ENCODE peak calls at places on chromosomes 4 and X, in six cellular contexts. One of them, this sample, is unnamed.

GRCh38 chrX:150514462-150514861 is 54.0 kb upstream of the MTM1 start:
- DNase-seq in GM12878: no peak
- DNase-seq in HCT116: no peak
- DNase-seq in K562: no peak
- DNase-seq in spleen: peak; percentile 39
- DNase-seq in GM23338: no peak
- DNase-seq in this sample: no peak

GRCh38 chrX:38570396-38570795 is 9.1 kb downstream of the TSPAN7 start:
- DNase-seq in GM12878: no peak
- DNase-seq in HCT116: no peak
- DNase-seq in K562: no peak
- DNase-seq in spleen: no peak
- DNase-seq in GM23338: no peak
- DNase-seq in this sample: no peak

GRCh38 chr4:148787831-148788477 is 345.7 kb upstream of the NR3C2 start:
- DNase-seq in GM12878: no peak
- DNase-seq in HCT116: no peak
- DNase-seq in K562: no peak
- DNase-seq in spleen: no peak
- DNase-seq in GM23338: peak; percentile 23
- DNase-seq in this sample: no peak

GRCh38 chr4:70326052-70326451 is 8.7 kb upstream of the CABS1 start:
- DNase-seq in GM12878: no peak
- DNase-seq in HCT116: no peak
- DNase-seq in K562: no peak
- DNase-seq in spleen: no peak
- DNase-seq in GM23338: no peak
- DNase-seq in this sample: no peak

GRCh38 chr4:7423391-7423790 is 11.3 kb downstream of the PSAPL1 start:
- DNase-seq in GM12878: no peak
- DNase-seq in HCT116: no peak
- DNase-seq in K562: no peak
- DNase-seq in spleen: no peak
- DNase-seq in GM23338: no peak
- DNase-seq in this sample: no peak

GRCh38 chr4:70640192-70640591 is 11.6 kb downstream of the ENAM start:
- DNase-seq in GM12878: no peak
- DNase-seq in HCT116: no peak
- DNase-seq in K562: no peak
- DNase-seq in spleen: no peak
- DNase-seq in GM23338: no peak
- DNase-seq in this sample: no peak

GRCh38 chr4:85147481-85148076 is 181.1 kb upstream of the WDFY3 start:
- DNase-seq in GM12878: peak; percentile 11
- DNase-seq in HCT116: peak; percentile 69
- DNase-seq in K562: peak; percentile 18
- DNase-seq in spleen: peak; percentile 71
- DNase-seq in GM23338: peak; percentile 88
- DNase-seq in this sample: peak; percentile 49

GRCh38 chrX:110021180-110022022 is 18.5 kb downstream of the TMEM164 start:
- DNase-seq in GM12878: no peak
- DNase-seq in HCT116: no peak
- DNase-seq in K562: no peak
- DNase-seq in spleen: no peak
- DNase-seq in GM23338: no peak
- DNase-seq in this sample: no peak

GRCh38 chr4:54102747-54103146 is 2.8 kb downstream of the GSX2 start:
- DNase-seq in GM12878: no peak
- DNase-seq in HCT116: no peak
- DNase-seq in K562: no peak
- DNase-seq in spleen: no peak
- DNase-seq in GM23338: no peak
- DNase-seq in this sample: no peak
- H3K27me3 ChIP-seq in GM12878: peaks cover 23% of the 10 kb centered on the region
- H3K27me3 ChIP-seq in HCT116: peaks cover 10% of the 10 kb centered on the region
- H3K27me3 ChIP-seq in K562: peaks cover 55% of the 10 kb centered on the region
- H3K27me3 ChIP-seq in spleen: peaks cover 93% of the 10 kb centered on the region
- H3K27me3 ChIP-seq in GM23338: peaks cover 97% of the 10 kb centered on the region
- H3K27me3 ChIP-seq in this sample: peaks cover 80% of the 10 kb centered on the region

GRCh38 chrX:74774988-74775387 is 150.3 kb downstream of the NEXMIF start:
- DNase-seq in GM12878: no peak
- DNase-seq in HCT116: no peak
- DNase-seq in K562: no peak
- DNase-seq in spleen: no peak
- DNase-seq in GM23338: no peak
- DNase-seq in this sample: no peak
- TF ChIP-seq POLR2AphosphoS5 in GM12878: no peak
- TF ChIP-seq POLR2AphosphoS5 in HCT116: no peak
- TF ChIP-seq POLR2AphosphoS5 in K562: no peak
- TF ChIP-seq POLR2AphosphoS5 in spleen: no peak
- TF ChIP-seq POLR2AphosphoS5 in GM23338: no peak
- TF ChIP-seq POLR2AphosphoS5 in this sample: no peak

GRCh38 chr4:110614981-110615365 is 7.9 kb downstream of the PITX2 start:
- DNase-seq in GM12878: no peak
- DNase-seq in HCT116: no peak
- DNase-seq in K562: no peak
- DNase-seq in spleen: no peak
- DNase-seq in GM23338: peak; percentile 45
- DNase-seq in this sample: no peak

GRCh38 chr4:110617095-110617494 is 5.8 kb downstream of the PITX2 start:
- DNase-seq in GM12878: no peak
- DNase-seq in HCT116: no peak
- DNase-seq in K562: no peak
- DNase-seq in spleen: no peak
- DNase-seq in GM23338: no peak
- DNase-seq in this sample: no peak

GRCh38 chr4:110616162-110617062 is 6.5 kb downstream of the PITX2 start:
- DNase-seq in GM12878: no peak
- DNase-seq in HCT116: no peak
- DNase-seq in K562: no peak
- DNase-seq in spleen: no peak
- DNase-seq in GM23338: peak; percentile 60
- DNase-seq in this sample: no peak

GRCh38 chr4:110614173-110614948 is 8.5 kb downstream of the PITX2 start:
- DNase-seq in GM12878: no peak
- DNase-seq in HCT116: no peak
- DNase-seq in K562: no peak
- DNase-seq in spleen: no peak
- DNase-seq in GM23338: peak; percentile 86
- DNase-seq in this sample: no peak

DNA sequence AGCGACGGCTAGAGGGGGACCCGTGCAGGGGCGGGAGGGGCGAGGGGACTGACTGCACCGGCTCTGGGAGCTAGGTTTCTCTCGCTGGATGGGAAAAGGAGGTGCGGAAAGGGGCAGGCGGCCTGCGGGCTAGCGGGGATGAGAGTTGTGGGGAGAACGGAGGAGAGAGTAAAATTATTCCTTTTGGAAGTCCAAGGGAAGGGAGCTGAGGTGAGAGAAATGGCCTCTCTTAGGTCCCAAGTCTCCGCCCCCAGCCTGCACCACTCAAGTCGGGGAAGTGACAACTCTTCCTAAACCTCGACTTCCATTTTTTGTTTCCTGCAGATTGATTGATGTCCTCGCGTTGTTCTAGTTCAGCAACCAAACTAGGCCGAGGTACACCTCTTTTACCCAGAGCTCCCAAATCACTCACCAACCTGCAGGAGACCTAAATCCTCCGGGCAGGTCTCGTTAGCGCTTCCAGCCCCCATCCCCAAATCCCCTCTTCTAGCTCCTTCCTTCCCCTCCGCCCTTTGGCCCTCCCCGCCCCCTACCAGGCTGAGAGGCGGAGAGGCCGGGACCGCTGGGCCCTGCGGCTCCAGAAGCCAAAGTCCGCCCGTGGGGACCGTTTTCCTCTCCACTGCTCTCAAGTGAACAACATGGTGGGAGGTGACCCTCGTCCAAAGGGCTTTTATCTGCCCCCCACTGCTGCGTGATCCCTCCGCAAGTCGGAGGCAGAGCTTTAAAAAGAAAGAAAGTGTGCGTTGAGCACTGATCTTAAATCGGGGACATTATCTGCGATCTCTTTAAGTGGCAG is 7.3 kb downstream of the PITX2 start:
- DNase-seq in GM12878: no peak
- DNase-seq in HCT116: no peak
- DNase-seq in K562: no peak
- DNase-seq in spleen: no peak
- DNase-seq in GM23338: peak; percentile 82
- DNase-seq in this sample: no peak
- H3K27me3 ChIP-seq in GM12878: peaks cover 21% of the 10 kb centered on the region
- H3K27me3 ChIP-seq in HCT116: no peaks in the 10 kb centered on the region
- H3K27me3 ChIP-seq in K562: peaks cover 62% of the 10 kb centered on the region
- H3K27me3 ChIP-seq in spleen: peaks cover 100% of the 10 kb centered on the region
- H3K27me3 ChIP-seq in GM23338: peaks cover 100% of the 10 kb centered on the region
- H3K27me3 ChIP-seq in this sample: peaks cover 82% of the 10 kb centered on the region

GRCh38 chr4:89316187-89316586 is 8.6 kb upstream of the GPRIN3 start:
- DNase-seq in GM12878: no peak
- DNase-seq in HCT116: no peak
- DNase-seq in K562: no peak
- DNase-seq in spleen: no peak
- DNase-seq in GM23338: no peak
- DNase-seq in this sample: no peak
- TF ChIP-seq POLR2AphosphoS5 in GM12878: no peak
- TF ChIP-seq POLR2AphosphoS5 in HCT116: no peak
- TF ChIP-seq POLR2AphosphoS5 in K562: no peak
- TF ChIP-seq POLR2AphosphoS5 in spleen: no peak
- TF ChIP-seq POLR2AphosphoS5 in GM23338: no peak
- TF ChIP-seq POLR2AphosphoS5 in this sample: no peak

GRCh38 chrX:145821898-145822567 is 4.4 kb downstream of the SLITRK2 start:
- DNase-seq in GM12878: no peak
- DNase-seq in HCT116: no peak
- DNase-seq in K562: no peak
- DNase-seq in spleen: no peak
- DNase-seq in GM23338: peak; percentile 8
- DNase-seq in this sample: no peak
- H3K27me3 ChIP-seq in GM12878: no peaks in the 10 kb centered on the region
- H3K27me3 ChIP-seq in HCT116: no peaks in the 10 kb centered on the region
- H3K27me3 ChIP-seq in K562: no peaks in the 10 kb centered on the region
- H3K27me3 ChIP-seq in spleen: peaks cover 23% of the 10 kb centered on the region
- H3K27me3 ChIP-seq in GM23338: peaks cover 75% of the 10 kb centered on the region
- H3K27me3 ChIP-seq in this sample: peaks cover 6% of the 10 kb centered on the region

GRCh38 chrX:68719904-68720614 is 72.6 kb downstream of the STARD8 start:
- DNase-seq in GM12878: no peak
- DNase-seq in HCT116: no peak
- DNase-seq in K562: peak; percentile 33
- DNase-seq in spleen: peak; percentile 65
- DNase-seq in GM23338: peak; percentile 32
- DNase-seq in this sample: no peak
- TF ChIP-seq POLR2AphosphoS5 in GM12878: no peak
- TF ChIP-seq POLR2AphosphoS5 in HCT116: no peak
- TF ChIP-seq POLR2AphosphoS5 in K562: no peak
- TF ChIP-seq POLR2AphosphoS5 in spleen: no peak
- TF ChIP-seq POLR2AphosphoS5 in GM23338: no peak
- TF ChIP-seq POLR2AphosphoS5 in this sample: no peak

GRCh38 chr4:572594-572993 is 3.5 kb downstream of the TMEM271 start:
- DNase-seq in GM12878: no peak
- DNase-seq in HCT116: no peak
- DNase-seq in K562: no peak
- DNase-seq in spleen: peak; percentile 59
- DNase-seq in GM23338: no peak
- DNase-seq in this sample: no peak

GRCh38 chr4:568962-569361 is 7.1 kb downstream of the TMEM271 start:
- DNase-seq in GM12878: no peak
- DNase-seq in HCT116: no peak
- DNase-seq in K562: no peak
- DNase-seq in spleen: no peak
- DNase-seq in GM23338: no peak
- DNase-seq in this sample: no peak

GRCh38 chr4:571838-572572 is 4.1 kb downstream of the TMEM271 start:
- DNase-seq in GM12878: no peak
- DNase-seq in HCT116: no peak
- DNase-seq in K562: no peak
- DNase-seq in spleen: no peak
- DNase-seq in GM23338: no peak
- DNase-seq in this sample: no peak

GRCh38 chr4:569958-570667 is 6.0 kb downstream of the TMEM271 start:
- DNase-seq in GM12878: no peak
- DNase-seq in HCT116: no peak
- DNase-seq in K562: no peak
- DNase-seq in spleen: no peak
- DNase-seq in GM23338: peak; percentile 11
- DNase-seq in this sample: no peak

DNA sequence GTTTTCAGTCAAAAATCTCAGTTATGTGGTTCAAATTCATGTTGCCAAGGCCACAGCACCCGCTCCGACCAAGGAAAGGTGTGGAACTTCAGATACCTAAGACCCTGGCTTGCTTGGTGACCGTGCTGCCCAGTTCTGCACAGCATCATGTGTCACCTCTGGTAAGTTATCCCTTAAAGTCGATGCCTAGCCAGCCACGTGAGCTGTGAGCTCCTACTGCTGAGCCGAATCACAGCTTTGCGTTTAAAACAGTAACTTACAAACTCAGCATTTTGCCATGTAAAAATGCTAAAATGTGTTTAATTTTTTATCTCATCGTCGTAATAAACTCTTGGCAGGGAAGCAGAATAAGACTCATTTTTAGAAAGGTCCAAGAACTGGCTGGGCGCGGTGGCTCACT is 5.3 kb downstream of the TMEM271 start:
- DNase-seq in GM12878: no peak
- DNase-seq in HCT116: no peak
- DNase-seq in K562: no peak
- DNase-seq in spleen: no peak
- DNase-seq in GM23338: no peak
- DNase-seq in this sample: no peak
- H3K27me3 ChIP-seq in GM12878: no peaks in the 10 kb centered on the region
- H3K27me3 ChIP-seq in HCT116: no peaks in the 10 kb centered on the region
- H3K27me3 ChIP-seq in K562: no peaks in the 10 kb centered on the region
- H3K27me3 ChIP-seq in spleen: peaks cover 74% of the 10 kb centered on the region
- H3K27me3 ChIP-seq in GM23338: peaks cover 53% of the 10 kb centered on the region
- H3K27me3 ChIP-seq in this sample: peaks cover 6% of the 10 kb centered on the region

GRCh38 chr4:13294961-13295605 is 189.1 kb downstream of the RAB28 start:
- DNase-seq in GM12878: no peak
- DNase-seq in HCT116: no peak
- DNase-seq in K562: peak; percentile 2
- DNase-seq in spleen: no peak
- DNase-seq in GM23338: no peak
- DNase-seq in this sample: no peak
- TF ChIP-seq POLR2AphosphoS5 in GM12878: no peak
- TF ChIP-seq POLR2AphosphoS5 in HCT116: no peak
- TF ChIP-seq POLR2AphosphoS5 in K562: no peak
- TF ChIP-seq POLR2AphosphoS5 in spleen: no peak
- TF ChIP-seq POLR2AphosphoS5 in GM23338: no peak
- TF ChIP-seq POLR2AphosphoS5 in this sample: no peak

GRCh38 chrX:114841051-114841450 is 176.4 kb downstream of the IL13RA2 start:
- DNase-seq in GM12878: no peak
- DNase-seq in HCT116: no peak
- DNase-seq in K562: no peak
- DNase-seq in spleen: no peak
- DNase-seq in GM23338: no peak
- DNase-seq in this sample: no peak
- H3K27me3 ChIP-seq in GM12878: no peaks in the 10 kb centered on the region
- H3K27me3 ChIP-seq in HCT116: no peaks in the 10 kb centered on the region
- H3K27me3 ChIP-seq in K562: no peaks in the 10 kb centered on the region
- H3K27me3 ChIP-seq in spleen: no peaks in the 10 kb centered on the region
- H3K27me3 ChIP-seq in GM23338: no peaks in the 10 kb centered on the region
- H3K27me3 ChIP-seq in this sample: no peaks in the 10 kb centered on the region

GRCh38 chr4:113499166-113499565 is 262.4 kb downstream of the CAMK2D start:
- DNase-seq in GM12878: no peak
- DNase-seq in HCT116: no peak
- DNase-seq in K562: no peak
- DNase-seq in spleen: no peak
- DNase-seq in GM23338: no peak
- DNase-seq in this sample: no peak
- TF ChIP-seq POLR2AphosphoS5 in GM12878: no peak
- TF ChIP-seq POLR2AphosphoS5 in HCT116: no peak
- TF ChIP-seq POLR2AphosphoS5 in K562: no peak
- TF ChIP-seq POLR2AphosphoS5 in spleen: no peak
- TF ChIP-seq POLR2AphosphoS5 in GM23338: no peak
- TF ChIP-seq POLR2AphosphoS5 in this sample: no peak

This sample was measured in HL-60.